ENCODE peak calls at places on chromosome 2, in five cellular contexts. H is H1, B is K562, L is HepG2, F is GM12878. O is an unnamed sample.

GRCh38 chr2:84458436-84459027 is 548 bp downstream of the SUCLG1 start:
- DNase-seq in H (no peak), F (no peak), B (peak), L (peak), O (peak)

GRCh38 chr2:173184031-173185004 is 108.7 kb downstream of the MAP3K20 start:
- DNase-seq in B (no peak), H (no peak), L (no peak), F (no peak), O (peak)

GRCh38 chr2:241516520-241516965 is 8.2 kb upstream of the STK25 start:
- DNase-seq in L (no peak), H (no peak), F (no peak), B (no peak), O (no peak)

GRCh38 chr2:237630216-237631000 is 3.0 kb downstream of the LRRFIP1 start:
- DNase-seq in F (no peak), H (no peak), L (no peak), B (no peak), O (no peak)

GRCh38 chr2:100017633-100018032 is 124.8 kb downstream of the AFF3 start:
- DNase-seq in F (no peak), B (no peak), L (no peak), H (no peak), O (no peak)

GRCh38 chr2:234994340-234995321 is 42.8 kb downstream of the SH3BP4 start:
- DNase-seq in B (no peak), H (no peak), L (peak), F (no peak), O (no peak)

GRCh38 chr2:64582774-64583340 is 58.7 kb downstream of the AFTPH start:
- DNase-seq in H (no peak), B (no peak), L (no peak), F (peak), O (no peak)

GRCh38 chr2:177264209-177264538 is 353 bp downstream of the NFE2L2 start:
- DNase-seq in L (no peak), B (no peak), F (no peak), H (no peak), O (peak)

GRCh38 chr2:201136889-201137321 is 20.9 kb downstream of the CFLAR start:
- DNase-seq in L (no peak), B (no peak), H (no peak), F (no peak), O (no peak)

GRCh38 chr2:26035110-26035728 is 1.3 kb downstream of the RAB10 start:
- DNase-seq in L (no peak), H (no peak), B (no peak), F (no peak), O (peak)

GRCh38 chr2:128306081-128306930 is 12.4 kb downstream of the HS6ST1 start:
- DNase-seq in F (no peak), B (peak), H (no peak), L (peak), O (no peak)

GRCh38 chr2:98379311-98380202 is 33.3 kb downstream of the CNGA3 start:
- DNase-seq in H (no peak), B (no peak), F (no peak), L (no peak), O (no peak)

GRCh38 chr2:89834306-89834705 is 1142.8 kb downstream of the RPIA start:
- DNase-seq in L (no peak), F (no peak), B (no peak), H (no peak), O (no peak)

GRCh38 chr2:165369131-165369935 is 100.2 kb upstream of the CSRNP3 start:
- DNase-seq in F (no peak), L (no peak), B (no peak), H (peak), O (no peak)

GRCh38 chr2:167048829-167049228 is 160.5 kb downstream of the XIRP2 start:
- DNase-seq in F (no peak), L (no peak), H (no peak), B (no peak), O (no peak)

GRCh38 chr2:28387082-28387960 is 5.3 kb upstream of the FOSL2 start:
- DNase-seq in H (no peak), L (no peak), F (no peak), B (no peak), O (no peak)

GRCh38 chr2:200308421-200309295 is 2.2 kb downstream of the SPATS2L start:
- DNase-seq in B (no peak), F (no peak), L (no peak), H (no peak), O (no peak)

GRCh38 chr2:213185147-213185822 is 33.9 kb upstream of the IKZF2 start:
- DNase-seq in L (no peak), H (no peak), F (peak), B (no peak), O (no peak)

GRCh38 chr2:25127631-25128030 is 40.7 kb downstream of the POMC start:
- DNase-seq in F (no peak), B (no peak), L (no peak), H (no peak), O (no peak)

GRCh38 chr2:41869542-41870256 is 178.1 kb upstream of the PKDCC start:
- DNase-seq in L (peak), H (peak), B (peak), F (peak), O (peak)

GRCh38 chr2:88141952-88142351 is 14.1 kb upstream of the FABP1 start:
- DNase-seq in L (no peak), H (no peak), B (no peak), F (no peak), O (no peak)

GRCh38 chr2:58137856-58138255 is 91.2 kb downstream of the VRK2 start:
- DNase-seq in H (no peak), F (no peak), B (no peak), L (no peak), O (peak)

GRCh38 chr2:223889133-223889769 is 51.9 kb upstream of the AP1S3 start:
- DNase-seq in H (no peak), F (no peak), L (no peak), B (no peak), O (no peak)

GRCh38 chr2:26754972-26755670 is 9.0 kb upstream of the SLC35F6 start:
- DNase-seq in F (no peak), L (no peak), H (no peak), B (no peak), O (peak)

GRCh38 chr2:195318440-195319111 is 338.4 kb upstream of the SLC39A10 start:
- DNase-seq in H (no peak), F (no peak), L (peak), B (peak), O (peak)

GRCh38 chr2:223586261-223586660 is 15.9 kb downstream of the SCG2 start:
- DNase-seq in L (no peak), F (no peak), H (no peak), B (no peak), O (no peak)

GRCh38 chr2:212892193-212892592 is 259.2 kb downstream of the IKZF2 start:
- DNase-seq in F (no peak), B (no peak), L (peak), H (no peak), O (peak)

GRCh38 chr2:238224636-238225035 is 15.2 kb downstream of the HES6 start:
- DNase-seq in H (no peak), B (no peak), L (no peak), F (no peak), O (no peak)

GRCh38 chr2:108632332-108632712 is 87.0 kb upstream of the RANBP2 start:
- DNase-seq in B (no peak), L (no peak), F (no peak), H (no peak), O (no peak)

GRCh38 chr2:12982149-12982584 is 265.4 kb downstream of the TRIB2 start:
- DNase-seq in H (no peak), F (no peak), L (no peak), B (no peak), O (peak)

GRCh38 chr2:143928184-143928583 is 591.7 kb downstream of the ZEB2 start:
- DNase-seq in H (no peak), F (no peak), L (no peak), B (no peak), O (no peak)

GRCh38 chr2:168944065-168944464 is 43.0 kb downstream of the G6PC2 start:
- DNase-seq in H (no peak), B (no peak), L (no peak), F (no peak), O (no peak)
- TF ChIP-seq RFX5 in H (no peak), B (no peak), L (no peak), F (no peak), O (no peak)

GRCh38 chr2:190840572-190841172 is 39.9 kb upstream of the GLS start:
- DNase-seq in B (no peak), H (no peak), L (no peak), F (no peak), O (no peak)
- TF ChIP-seq JUND in B (no peak), H (no peak), L (no peak), F (no peak), O (no peak)

GRCh38 chr2:37627715-37628114 is 43.7 kb downstream of the CDC42EP3 start:
- DNase-seq in F (no peak), H (no peak), L (no peak), B (no peak), O (no peak)
- TF ChIP-seq RFX5 in F (no peak), H (no peak), L (no peak), B (no peak), O (no peak)

GRCh38 chr2:217511850-217512249 is 490.9 kb downstream of the TNS1 start:
- DNase-seq in B (no peak), F (no peak), H (no peak), L (no peak), O (no peak)
- TF ChIP-seq JUND in B (no peak), F (no peak), H (no peak), L (no peak), O (no peak)

O was measured in SK-N-SH.